ENCODE peak calls at places on chromosome 22, in four cellular contexts. Z is sigmoid colon; G is pancreas; L is effector memory CD4-positive, alpha-beta T cell. B is an unnamed sample.

GRCh38 chr22:31082606-31083376 is 1.7 kb downstream of the SMTN start:
- DNase-seq in Z (peak; percentile 94), G (peak; percentile 62), L (no peak), B (peak; percentile 49)

GRCh38 chr22:28896611-28897010 is 13.2 kb downstream of the ZNRF3 start:
- DNase-seq in G (no peak), Z (no peak), L (no peak), B (no peak)

GRCh38 chr22:35631597-35631996 is 14.5 kb upstream of the MB start:
- DNase-seq in G (no peak), Z (peak; percentile 65), L (no peak), B (peak; percentile 53)

GRCh38 chr22:40240671-40241070 is 62.9 kb downstream of the TNRC6B start:
- DNase-seq in L (peak; percentile 62), G (no peak), Z (no peak), B (no peak)

GRCh38 chr22:48758905-48759875 is 1068.5 kb downstream of the BRD1 start:
- DNase-seq in L (no peak), G (no peak), Z (peak; percentile 39), B (no peak)

GRCh38 chr22:48649031-48649430 is 1178.6 kb downstream of the BRD1 start:
- DNase-seq in Z (no peak), G (no peak), L (no peak), B (no peak)

GRCh38 chr22:35357883-35358621 is 22.8 kb upstream of the HMOX1 start:
- DNase-seq in G (no peak), L (no peak), Z (no peak), B (no peak)

GRCh38 chr22:50581950-50582561 is 593 bp downstream of the CHKB start:
- DNase-seq in L (no peak), Z (peak; percentile 77), G (no peak), B (no peak)

GRCh38 chr22:29083576-29084566 is 11.0 kb downstream of the KREMEN1 start:
- DNase-seq in L (no peak), Z (no peak), G (no peak), B (no peak)

GRCh38 chr22:31045900-31046587 is 35.1 kb upstream of the SMTN start:
- DNase-seq in Z (peak; percentile 56), L (no peak), G (no peak), B (no peak)

GRCh38 chr22:17401728-17402127 is 32.5 kb downstream of the CECR2 start:
- DNase-seq in Z (no peak), L (no peak), G (no peak), B (no peak)

GRCh38 chr22:27347951-27348350 is 453.6 kb downstream of the MN1 start:
- DNase-seq in Z (no peak), G (no peak), L (no peak), B (no peak)

GRCh38 chr22:26481694-26482093 is 1.9 kb downstream of the HPS4 start:
- DNase-seq in L (no peak), G (no peak), Z (no peak), B (no peak)

GRCh38 chr22:48333323-48333763 is 1494.3 kb downstream of the BRD1 start:
- DNase-seq in Z (no peak), G (no peak), L (no peak), B (no peak)

GRCh38 chr22:19059481-19060278 is 62.5 kb downstream of the DGCR2 start:
- DNase-seq in Z (peak; percentile 58), G (no peak), L (no peak), B (no peak)
- H3K27ac ChIP-seq in Z (no peak overlapping the region), G (no peak overlapping the region), L (no peak overlapping the region), B (no peak overlapping the region)

DNA sequence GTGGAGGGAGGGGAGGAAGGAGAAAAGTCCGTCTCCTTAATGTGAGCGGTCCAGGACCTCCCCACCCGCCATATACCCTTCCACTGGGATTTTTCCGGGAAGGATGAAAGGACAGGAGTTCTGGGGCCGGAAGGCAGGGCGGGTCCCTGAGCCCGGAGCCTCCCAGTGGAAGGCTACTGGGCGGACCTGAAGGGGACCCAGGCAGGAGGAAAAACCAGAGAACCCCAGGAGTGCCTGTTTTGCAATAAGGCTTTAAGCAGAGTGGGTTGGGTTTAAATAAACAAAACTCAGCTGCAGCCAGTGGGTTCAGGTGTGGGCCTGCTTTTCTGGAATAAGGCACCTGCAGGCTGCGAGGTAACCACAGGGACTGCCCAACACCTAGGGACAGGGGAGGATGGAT is 1.7 kb upstream of the CELSR1 start:
- DNase-seq in Z (no peak), L (no peak), G (no peak), B (no peak)
- H3K27ac ChIP-seq in Z (no peak overlapping the region), L (no peak overlapping the region), G (no peak overlapping the region), B (no peak overlapping the region)

GRCh38 chr22:32335471-32335870 is 22.2 kb upstream of the RFPL3 start:
- DNase-seq in L (no peak), Z (no peak), G (no peak), B (no peak)
- H3K27ac ChIP-seq in L (no peak overlapping the region), Z (no peak overlapping the region), G (no peak overlapping the region), B (no peak overlapping the region)

DNA sequence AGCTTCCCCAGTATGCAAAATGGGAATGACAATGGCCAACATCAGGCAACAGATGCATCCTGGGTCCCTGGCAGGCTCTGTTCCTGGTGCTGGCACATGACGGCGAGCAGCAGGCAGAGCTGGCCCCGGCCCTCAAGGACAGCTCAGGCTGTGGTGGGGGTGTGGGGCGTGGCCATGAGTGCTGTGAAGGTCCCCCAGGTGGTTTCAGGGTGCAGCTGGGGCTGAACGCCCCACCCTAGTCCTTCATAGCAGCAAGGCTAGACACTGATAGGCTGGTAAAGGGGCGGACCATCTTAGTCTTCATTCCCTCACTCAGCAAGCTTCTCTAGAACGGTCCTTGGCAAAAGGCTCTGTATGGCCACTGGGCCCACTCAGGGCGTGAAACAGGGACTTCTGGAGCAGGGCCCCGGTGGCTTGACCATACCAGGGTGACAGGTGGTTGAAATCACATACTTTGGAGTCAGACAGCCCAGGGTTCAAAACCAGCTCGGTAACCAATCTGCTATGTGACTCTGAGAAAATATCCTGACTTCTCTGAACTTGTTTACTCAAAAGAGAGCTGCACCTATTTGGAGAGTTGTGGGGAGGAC is 15.1 kb downstream of the NPTXR start:
- DNase-seq in L (no peak), Z (no peak), G (no peak), B (no peak)
- H3K27ac ChIP-seq in L (no peak overlapping the region), Z (no peak overlapping the region), G (no peak overlapping the region), B (no peak overlapping the region)

GRCh38 chr22:43153916-43154315 is 2.6 kb downstream of the TSPO start:
- DNase-seq in L (no peak), Z (no peak), G (no peak), B (no peak)
- H3K27ac ChIP-seq in L (no peak overlapping the region), Z (no peak overlapping the region), G (no peak overlapping the region), B (no peak overlapping the region)

DNA sequence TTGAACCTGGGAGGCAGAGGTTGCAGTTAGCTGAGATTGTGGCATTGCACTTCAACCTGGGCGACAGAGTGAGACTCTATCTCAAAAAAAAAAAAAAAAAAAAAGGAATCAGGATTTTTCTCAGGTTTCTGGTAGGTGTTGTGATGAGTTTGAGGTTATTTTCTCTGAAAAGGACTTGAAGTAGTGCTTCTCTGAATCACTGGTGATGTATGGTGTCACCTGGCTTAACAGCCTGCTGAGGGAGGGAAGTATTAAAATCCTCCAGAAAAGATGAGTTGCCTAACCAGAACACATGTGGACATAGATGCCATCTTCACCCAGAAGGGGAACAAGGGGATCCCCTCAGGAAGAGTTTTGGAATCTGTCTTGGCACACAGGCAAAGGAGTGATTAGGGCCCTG is 20.1 kb downstream of the SMARCB1 start:
- DNase-seq in Z (no peak), L (no peak), G (no peak), B (no peak)
- H3K27ac ChIP-seq in Z (no peak overlapping the region), L (no peak overlapping the region), G (no peak overlapping the region), B (no peak overlapping the region)

GRCh38 chr22:44364750-44365118 is 52.0 kb upstream of the SHISAL1 start:
- DNase-seq in L (no peak), Z (peak; percentile 62), G (no peak), B (no peak)
- H3K27ac ChIP-seq in L (no peak overlapping the region), Z (peak overlapping the region; percentile 82), G (no peak overlapping the region), B (no peak overlapping the region)

GRCh38 chr22:37167176-37167980 is 17.7 kb upstream of the IL2RB start:
- DNase-seq in L (no peak), G (no peak), Z (peak; percentile 59), B (no peak)

GRCh38 chr22:37171662-37172061 is 16.4 kb downstream of the C1QTNF6 start:
- DNase-seq in Z (no peak), G (no peak), L (no peak), B (no peak)

GRCh38 chr22:37167981-37168647 is 18.4 kb upstream of the IL2RB start:
- DNase-seq in L (no peak), Z (peak; percentile 21), G (no peak), B (no peak)

GRCh38 chr22:37169947-37170688 is 17.9 kb downstream of the C1QTNF6 start:
- DNase-seq in G (no peak), L (no peak), Z (peak; percentile 53), B (no peak)

GRCh38 chr22:37169412-37169811 is 18.6 kb downstream of the C1QTNF6 start:
- DNase-seq in Z (no peak), L (no peak), G (no peak), B (no peak)
- H3K27ac ChIP-seq in Z (no peak overlapping the region), L (no peak overlapping the region), G (no peak overlapping the region), B (no peak overlapping the region)

B was measured in A673.